ENCODE peak calls at places on chromosomes 11 and 22, in ten cellular contexts. U is tibial nerve; Q is CD8-positive, alpha-beta memory T cell; K is neuronal stem cell; C is right atrium auricular region; N is kidney; W is SJSA1; R is adrenal gland; Z is CD8-positive, alpha-beta T cell; F is SK-N-SH. D is an unnamed sample.

GRCh38 chr11:87194985-87195820 is 157.5 kb downstream of the TMEM135 start:
- DNase-seq in U (no peak), Q (no peak), K (no peak), C (no peak), N (no peak), W (no peak), R (no peak), Z (no peak), F (no peak), D (no peak)

GRCh38 chr11:47330002-47330911 is 22.2 kb downstream of the MYBPC3 start:
- DNase-seq in U (no peak), Q (no peak), K (no peak), C (no peak), N (no peak), W (no peak), R (no peak), Z (no peak), F (peak; percentile 33), D (no peak)

GRCh38 chr11:80432051-80432450 is 991.2 kb upstream of the TENM4 start:
- DNase-seq in U (no peak), Q (no peak), K (no peak), C (no peak), N (no peak), W (no peak), R (no peak), Z (no peak), F (no peak), D (no peak)

GRCh38 chr22:22578702-22579424 is 19.8 kb upstream of the PRAME start:
- DNase-seq in U (peak; percentile 43), Q (no peak), K (no peak), C (no peak), N (peak; percentile 87), W (no peak), R (no peak), Z (no peak), F (no peak), D (no peak)

GRCh38 chr11:76151561-76152085 is 54.7 kb downstream of the WNT11 start:
- DNase-seq in U (no peak), Q (no peak), K (no peak), C (no peak), N (no peak), W (no peak), R (no peak), Z (no peak), F (no peak), D (no peak)

GRCh38 chr11:105881027-105881426 is 141.0 kb downstream of the MSANTD4 start:
- DNase-seq in U (no peak), Q (no peak), K (no peak), C (no peak), N (no peak), W (no peak), R (no peak), Z (no peak), F (no peak), D (no peak)

GRCh38 chr22:44486538-44486937 is 11.5 kb downstream of the RTL6 start:
- DNase-seq in U (no peak), Q (no peak), K (no peak), C (peak; percentile 52), N (no peak), W (no peak), R (peak; percentile 85), Z (no peak), F (no peak), D (no peak)

GRCh38 chr11:104073950-104074349 is 37.5 kb downstream of the DDI1 start:
- DNase-seq in U (no peak), Q (no peak), K (no peak), C (no peak), N (no peak), W (no peak), R (peak; percentile 53), Z (no peak), F (no peak), D (no peak)

GRCh38 chr22:44645531-44645930 is 56.5 kb upstream of the PRR5 start:
- DNase-seq in U (no peak), Q (no peak), K (no peak), C (no peak), N (peak; percentile 48), W (no peak), R (no peak), Z (no peak), F (peak; percentile 12), D (no peak)

GRCh38 chr11:91959411-91959810 is 265.2 kb upstream of the FAT3 start:
- DNase-seq in U (no peak), Q (no peak), K (no peak), C (no peak), N (no peak), W (no peak), R (no peak), Z (no peak), F (no peak), D (no peak)

GRCh38 chr11:128498846-128499245 is 88.5 kb downstream of the ETS1 start:
- DNase-seq in U (no peak), Q (no peak), K (no peak), C (no peak), N (no peak), W (no peak), R (no peak), Z (no peak), F (no peak), D (no peak)

GRCh38 chr22:46797355-46797754 is 34.9 kb downstream of the TBC1D22A start:
- DNase-seq in U (no peak), Q (no peak), K (no peak), C (no peak), N (peak; percentile 79), W (peak; percentile 47), R (peak; percentile 50), Z (no peak), F (no peak), D (no peak)

GRCh38 chr11:5118893-5119292 is 19.3 kb downstream of the OR52A5 start:
- DNase-seq in U (no peak), Q (no peak), K (no peak), C (no peak), N (no peak), W (no peak), R (no peak), Z (no peak), F (no peak), D (no peak)

GRCh38 chr11:16392646-16393045 is 36.3 kb upstream of the SOX6 start:
- DNase-seq in U (no peak), Q (no peak), K (no peak), C (no peak), N (no peak), W (no peak), R (no peak), Z (no peak), F (no peak), D (no peak)

GRCh38 chr11:61976813-61977475 is 9.5 kb upstream of the FTH1 start:
- DNase-seq in U (no peak), Q (no peak), K (no peak), C (no peak), N (no peak), W (no peak), R (no peak), Z (peak; percentile 25), F (no peak), D (no peak)
- H3K4me3 ChIP-seq in U (no peak overlapping the region), Q (no peak overlapping the region), K (no peak overlapping the region), C (no peak overlapping the region), N (peak overlapping the region; percentile 20), W (no peak overlapping the region), R (no peak overlapping the region), Z (no peak overlapping the region), F (no peak overlapping the region), D (no peak overlapping the region)

DNA sequence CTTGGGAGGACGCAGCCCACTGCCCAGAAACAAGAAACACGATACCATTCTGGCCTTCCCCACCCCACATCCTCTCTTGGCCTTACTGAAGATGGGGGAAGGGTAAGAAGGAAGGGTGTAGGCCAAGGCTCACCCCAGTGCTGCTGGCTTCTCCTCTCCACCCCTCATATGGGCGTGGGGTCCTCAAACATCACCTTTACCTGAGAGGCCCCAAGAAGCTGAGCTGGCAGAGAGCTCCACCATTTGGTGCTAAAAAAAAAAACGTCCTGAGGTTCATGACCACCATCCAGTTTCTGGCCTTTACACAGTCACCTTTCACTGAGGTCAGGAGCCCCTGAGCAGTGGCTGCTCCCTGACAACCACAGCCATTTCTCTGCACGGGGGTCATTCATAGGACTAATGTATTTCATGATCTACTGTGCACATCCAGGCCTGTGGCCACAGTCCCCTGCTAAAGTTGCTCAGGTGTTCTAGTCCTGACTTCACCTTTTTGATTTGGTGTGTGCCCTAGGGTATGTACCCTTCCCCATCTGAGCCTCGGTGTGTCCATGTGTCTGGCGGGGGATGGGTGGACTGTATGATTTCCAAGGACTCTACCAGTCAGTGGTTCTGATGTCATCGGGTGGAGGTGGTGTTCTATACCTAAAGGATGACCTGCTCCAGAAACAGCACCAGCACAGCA is 15.1 kb downstream of the RHOG start:
- DNase-seq in U (no peak), Q (no peak), K (no peak), C (no peak), N (no peak), W (no peak), R (no peak), Z (no peak), F (no peak), D (no peak)
- H3K4me1 ChIP-seq in U (peaks cover 14% of the 10 kb centered on the region), Q (peaks cover 28% of the 10 kb centered on the region), K (peaks cover 11% of the 10 kb centered on the region), C (peaks cover 3% of the 10 kb centered on the region), N (no peaks in the 10 kb centered on the region), W (no peaks in the 10 kb centered on the region), R (no peaks in the 10 kb centered on the region), Z (peaks cover 14% of the 10 kb centered on the region), F (no peaks in the 10 kb centered on the region), D (peaks cover under 1% of the 10 kb centered on the region)

DNA sequence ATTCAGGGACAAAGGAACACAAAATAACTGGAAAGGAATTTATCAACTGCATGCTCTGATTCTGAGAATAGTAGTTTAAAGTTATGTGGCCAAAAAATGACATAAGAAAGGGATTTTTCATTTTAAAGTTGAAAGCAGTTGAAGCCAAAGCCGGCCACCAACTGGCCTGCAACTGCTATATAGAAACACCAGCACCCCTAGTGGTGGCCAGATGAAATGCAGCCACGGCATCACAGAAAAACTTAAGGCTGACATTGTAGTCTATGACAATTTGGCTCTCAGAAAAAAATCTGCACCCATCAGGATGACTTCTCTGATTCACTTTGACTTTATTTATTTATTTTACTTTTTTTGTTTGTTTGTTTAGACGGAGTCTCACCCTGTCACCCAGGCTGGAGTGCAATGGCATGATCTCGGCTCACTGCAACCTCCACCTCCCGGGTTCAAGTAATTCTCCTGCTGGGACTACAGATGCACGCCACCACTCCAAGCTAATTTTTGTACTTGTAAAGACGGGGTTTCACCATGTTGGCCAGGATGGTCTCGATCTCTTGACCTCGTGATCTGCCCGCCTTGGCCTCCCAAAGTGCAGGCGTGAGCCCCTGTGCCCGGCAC is 59.2 kb downstream of the SLC35F2 start:
- DNase-seq in U (peak; percentile 85), Q (peak; percentile 42), K (peak; percentile 35), C (peak; percentile 87), N (peak; percentile 76), W (peak; percentile 57), R (peak; percentile 89), Z (peak; percentile 69), F (peak; percentile 60), D (peak; percentile 36)
- H3K27ac ChIP-seq in U (no peak overlapping the region), Q (no peak overlapping the region), K (no peak overlapping the region), C (no peak overlapping the region), N (no peak overlapping the region), W (no peak overlapping the region), R (no peak overlapping the region), Z (no peak overlapping the region), F (no peak overlapping the region), D (no peak overlapping the region)

DNA sequence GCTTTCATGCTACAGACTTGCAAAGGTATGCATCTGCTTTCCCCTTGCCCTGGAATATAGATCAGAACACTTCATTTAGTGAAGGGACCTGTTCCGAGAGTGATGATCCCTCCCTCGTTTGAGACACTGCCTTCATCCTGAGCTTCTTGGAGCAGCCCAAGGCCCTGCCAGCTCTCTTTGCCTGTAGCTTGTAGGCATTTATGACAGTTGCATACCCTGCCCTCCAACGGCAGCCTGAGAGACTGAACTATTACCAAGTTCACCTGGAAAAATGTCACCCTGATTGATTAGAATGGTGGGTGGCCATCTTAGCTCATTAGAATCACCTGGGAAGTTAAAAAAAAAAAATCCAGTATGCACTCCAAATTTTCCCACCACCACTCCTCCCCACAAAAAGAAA is 1.5 kb downstream of the MICAL3 start:
- DNase-seq in U (no peak), Q (no peak), K (no peak), C (no peak), N (no peak), W (no peak), R (no peak), Z (no peak), F (no peak), D (no peak)
- H3K4me3 ChIP-seq in U (no peak overlapping the region), Q (no peak overlapping the region), K (no peak overlapping the region), C (no peak overlapping the region), N (no peak overlapping the region), W (no peak overlapping the region), R (no peak overlapping the region), Z (no peak overlapping the region), F (peak overlapping the region; percentile 79), D (no peak overlapping the region)